ENCODE peak calls at places on chromosomes 2 and 18, in nine cellular contexts. One of them, this sample, is unnamed.

GRCh38 chr2:204116154-204116792 is 179.7 kb downstream of the ICOS start:
- DNase-seq in MM.1S: no peak
- DNase-seq in esophagus squamous epithelium: no peak
- DNase-seq in lung: no peak
- DNase-seq in ovary: no peak
- DNase-seq in spleen: no peak
- DNase-seq in AG09309: no peak
- DNase-seq in fibroblast of pulmonary artery: no peak
- DNase-seq in breast epithelium: no peak
- DNase-seq in this sample: no peak

GRCh38 chr2:120395686-120396518 is 50.0 kb downstream of the INHBB start:
- DNase-seq in lung: no peak
- DNase-seq in AG09309: no peak
- DNase-seq in breast epithelium: no peak
- DNase-seq in fibroblast of pulmonary artery: no peak
- DNase-seq in esophagus squamous epithelium: no peak
- DNase-seq in ovary: no peak
- DNase-seq in spleen: no peak
- DNase-seq in MM.1S: no peak
- DNase-seq in this sample: no peak

GRCh38 chr2:8407332-8407731 is 274.5 kb upstream of the ID2 start:
- DNase-seq in AG09309: no peak
- DNase-seq in breast epithelium: no peak
- DNase-seq in ovary: no peak
- DNase-seq in MM.1S: no peak
- DNase-seq in spleen: no peak
- DNase-seq in esophagus squamous epithelium: no peak
- DNase-seq in fibroblast of pulmonary artery: no peak
- DNase-seq in lung: no peak
- DNase-seq in this sample: no peak

GRCh38 chr2:235444101-235444597 is 49.7 kb upstream of the AGAP1 start:
- DNase-seq in fibroblast of pulmonary artery: no peak
- DNase-seq in MM.1S: no peak
- DNase-seq in AG09309: no peak
- DNase-seq in spleen: no peak
- DNase-seq in breast epithelium: peak
- DNase-seq in ovary: no peak
- DNase-seq in lung: no peak
- DNase-seq in esophagus squamous epithelium: no peak
- DNase-seq in this sample: no peak

GRCh38 chr18:39761273-39761672 is 2193.8 kb upstream of the PIK3C3 start:
- DNase-seq in AG09309: no peak
- DNase-seq in ovary: no peak
- DNase-seq in esophagus squamous epithelium: no peak
- DNase-seq in spleen: no peak
- DNase-seq in breast epithelium: no peak
- DNase-seq in MM.1S: no peak
- DNase-seq in fibroblast of pulmonary artery: no peak
- DNase-seq in lung: no peak
- DNase-seq in this sample: no peak

GRCh38 chr2:72131916-72132841 is 15.5 kb downstream of the CYP26B1 start:
- DNase-seq in breast epithelium: no peak
- DNase-seq in lung: no peak
- DNase-seq in fibroblast of pulmonary artery: no peak
- DNase-seq in AG09309: no peak
- DNase-seq in ovary: no peak
- DNase-seq in MM.1S: no peak
- DNase-seq in esophagus squamous epithelium: no peak
- DNase-seq in spleen: peak
- DNase-seq in this sample: no peak

GRCh38 chr2:178193496-178193822 is 853 bp upstream of the OSBPL6 start:
- DNase-seq in fibroblast of pulmonary artery: no peak
- DNase-seq in MM.1S: no peak
- DNase-seq in breast epithelium: no peak
- DNase-seq in AG09309: no peak
- DNase-seq in esophagus squamous epithelium: no peak
- DNase-seq in ovary: no peak
- DNase-seq in lung: no peak
- DNase-seq in spleen: no peak
- DNase-seq in this sample: no peak

GRCh38 chr18:21267370-21267769 is 25.3 kb downstream of the GREB1L start:
- DNase-seq in ovary: no peak
- DNase-seq in spleen: no peak
- DNase-seq in breast epithelium: no peak
- DNase-seq in fibroblast of pulmonary artery: no peak
- DNase-seq in MM.1S: no peak
- DNase-seq in AG09309: no peak
- DNase-seq in lung: no peak
- DNase-seq in esophagus squamous epithelium: no peak
- DNase-seq in this sample: no peak

GRCh38 chr2:86097913-86098312 is 7.8 kb downstream of the POLR1A start:
- DNase-seq in breast epithelium: no peak
- DNase-seq in lung: no peak
- DNase-seq in ovary: no peak
- DNase-seq in fibroblast of pulmonary artery: no peak
- DNase-seq in AG09309: no peak
- DNase-seq in spleen: no peak
- DNase-seq in esophagus squamous epithelium: no peak
- DNase-seq in MM.1S: no peak
- DNase-seq in this sample: no peak

GRCh38 chr2:86097114-86097896 is 8.4 kb downstream of the POLR1A start:
- DNase-seq in AG09309: no peak
- DNase-seq in esophagus squamous epithelium: no peak
- DNase-seq in fibroblast of pulmonary artery: no peak
- DNase-seq in lung: no peak
- DNase-seq in MM.1S: no peak
- DNase-seq in ovary: no peak
- DNase-seq in spleen: no peak
- DNase-seq in breast epithelium: no peak
- DNase-seq in this sample: no peak

DNA sequence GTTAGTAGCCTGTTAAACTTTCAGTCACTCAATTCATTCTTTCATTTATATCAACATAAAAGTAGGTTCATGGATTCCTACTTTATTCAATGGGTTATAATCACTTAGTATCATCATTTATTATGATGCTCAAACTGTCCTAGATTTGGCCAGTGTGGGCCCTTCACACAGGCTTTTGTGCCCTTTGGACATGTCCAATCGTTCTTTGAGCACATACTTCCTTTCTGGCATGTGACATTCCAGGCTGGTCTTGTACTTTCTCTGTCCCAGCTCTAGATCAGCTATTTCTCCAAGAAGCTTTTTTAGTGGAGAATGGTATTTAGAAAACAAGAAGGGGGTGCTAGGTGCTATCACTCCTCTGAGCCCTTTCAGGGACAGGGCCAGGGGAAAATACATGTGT is 11.5 kb downstream of the POLR1A start:
- DNase-seq in lung: no peak
- DNase-seq in ovary: no peak
- DNase-seq in breast epithelium: no peak
- DNase-seq in MM.1S: no peak
- DNase-seq in spleen: no peak
- DNase-seq in esophagus squamous epithelium: no peak
- DNase-seq in fibroblast of pulmonary artery: no peak
- DNase-seq in AG09309: no peak
- DNase-seq in this sample: no peak
- TF ChIP-seq CTCF in lung: no peak
- TF ChIP-seq CTCF in ovary: no peak
- TF ChIP-seq CTCF in breast epithelium: no peak
- TF ChIP-seq CTCF in MM.1S: no peak
- TF ChIP-seq CTCF in spleen: no peak
- TF ChIP-seq CTCF in esophagus squamous epithelium: no peak
- TF ChIP-seq CTCF in fibroblast of pulmonary artery: no peak
- TF ChIP-seq CTCF in AG09309: no peak
- TF ChIP-seq CTCF in this sample: no peak

GRCh38 chr2:58033530-58033929 is 13.1 kb upstream of the VRK2 start:
- DNase-seq in esophagus squamous epithelium: no peak
- DNase-seq in fibroblast of pulmonary artery: no peak
- DNase-seq in ovary: no peak
- DNase-seq in breast epithelium: no peak
- DNase-seq in AG09309: no peak
- DNase-seq in MM.1S: no peak
- DNase-seq in spleen: no peak
- DNase-seq in lung: no peak
- DNase-seq in this sample: no peak

GRCh38 chr2:58035352-58035751 is 11.3 kb upstream of the VRK2 start:
- DNase-seq in spleen: no peak
- DNase-seq in ovary: no peak
- DNase-seq in AG09309: no peak
- DNase-seq in MM.1S: no peak
- DNase-seq in fibroblast of pulmonary artery: no peak
- DNase-seq in breast epithelium: no peak
- DNase-seq in esophagus squamous epithelium: no peak
- DNase-seq in lung: no peak
- DNase-seq in this sample: no peak

GRCh38 chr2:58044145-58044544 is 2.5 kb upstream of the VRK2 start:
- DNase-seq in breast epithelium: no peak
- DNase-seq in MM.1S: no peak
- DNase-seq in lung: no peak
- DNase-seq in AG09309: no peak
- DNase-seq in fibroblast of pulmonary artery: no peak
- DNase-seq in spleen: no peak
- DNase-seq in esophagus squamous epithelium: no peak
- DNase-seq in ovary: no peak
- DNase-seq in this sample: no peak

GRCh38 chr2:58042486-58042970 is 4.1 kb upstream of the VRK2 start:
- DNase-seq in ovary: no peak
- DNase-seq in spleen: no peak
- DNase-seq in esophagus squamous epithelium: no peak
- DNase-seq in fibroblast of pulmonary artery: peak
- DNase-seq in MM.1S: peak
- DNase-seq in AG09309: peak
- DNase-seq in lung: no peak
- DNase-seq in breast epithelium: no peak
- DNase-seq in this sample: peak

DNA sequence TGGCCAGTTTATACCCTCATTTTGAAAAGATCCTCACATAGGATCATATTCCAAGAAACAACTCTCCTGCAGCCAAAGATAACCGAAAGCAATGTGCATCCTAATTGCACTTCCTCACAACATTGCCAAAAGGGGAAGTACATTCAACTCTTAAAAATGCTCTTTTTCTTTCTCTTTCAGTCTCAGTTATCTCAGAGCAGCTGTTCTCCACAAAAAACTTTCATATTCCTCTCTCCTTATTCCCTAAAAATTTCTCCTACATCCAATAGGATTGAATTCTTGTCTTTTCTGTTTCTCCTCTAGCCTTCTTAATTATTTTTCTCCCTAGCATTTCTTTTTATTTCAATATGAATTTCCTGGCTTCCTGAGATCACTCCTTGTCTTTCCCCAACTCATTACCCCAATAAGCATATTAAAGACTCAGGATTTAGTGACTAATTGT is 7.4 kb upstream of the VRK2 start:
- DNase-seq in esophagus squamous epithelium: no peak
- DNase-seq in spleen: no peak
- DNase-seq in MM.1S: peak
- DNase-seq in breast epithelium: no peak
- DNase-seq in AG09309: no peak
- DNase-seq in fibroblast of pulmonary artery: peak
- DNase-seq in ovary: no peak
- DNase-seq in lung: no peak
- DNase-seq in this sample: peak
- H3K4me3 ChIP-seq in esophagus squamous epithelium: no peak
- H3K4me3 ChIP-seq in spleen: no peak
- H3K4me3 ChIP-seq in MM.1S: no peak
- H3K4me3 ChIP-seq in breast epithelium: no peak
- H3K4me3 ChIP-seq in AG09309: no peak
- H3K4me3 ChIP-seq in fibroblast of pulmonary artery: peak
- H3K4me3 ChIP-seq in ovary: no peak
- H3K4me3 ChIP-seq in lung: no peak
- H3K4me3 ChIP-seq in this sample: no peak

DNA sequence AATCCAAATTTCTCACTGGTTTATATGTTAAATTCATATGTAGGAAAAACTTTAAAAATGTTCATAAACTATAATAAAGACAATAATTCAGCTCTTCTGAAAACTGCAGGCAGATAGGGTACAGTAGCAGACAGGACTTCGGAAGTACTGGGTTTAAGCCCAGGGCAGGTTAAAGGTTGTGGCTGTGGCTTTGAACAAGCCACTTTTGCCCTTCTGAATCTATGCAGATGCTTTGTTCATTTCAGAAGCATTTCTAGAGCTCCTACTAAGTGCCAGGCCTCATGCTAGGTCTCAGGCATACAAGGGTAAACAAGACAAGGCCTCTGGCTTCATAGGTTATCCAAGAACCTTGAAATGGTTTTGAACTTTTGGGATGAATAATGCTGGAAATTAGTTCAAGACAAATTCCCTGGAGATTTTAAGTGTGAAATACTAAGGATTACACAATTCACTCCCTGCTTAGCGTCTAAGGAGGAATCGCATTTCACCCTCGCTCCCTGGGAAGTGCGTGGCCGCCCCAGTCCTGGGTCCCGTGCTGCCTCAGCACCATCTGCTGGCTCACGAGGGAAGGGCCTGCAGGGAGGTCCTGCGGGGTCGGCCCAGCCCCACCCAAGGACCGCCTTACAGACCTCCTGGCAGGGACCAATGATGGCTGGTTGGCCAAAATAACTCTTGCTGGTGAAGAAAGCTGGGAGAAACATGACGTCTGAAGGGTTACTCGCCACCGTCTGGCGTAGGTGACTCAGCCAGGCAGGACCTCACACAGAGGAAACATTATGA is 67.7 kb upstream of the L3MBTL4 start:
- DNase-seq in AG09309: peak
- DNase-seq in MM.1S: peak
- DNase-seq in breast epithelium: peak
- DNase-seq in lung: peak
- DNase-seq in ovary: peak
- DNase-seq in esophagus squamous epithelium: no peak
- DNase-seq in fibroblast of pulmonary artery: peak
- DNase-seq in spleen: peak
- DNase-seq in this sample: peak
- TF ChIP-seq CTCF in AG09309: peak
- TF ChIP-seq CTCF in MM.1S: peak
- TF ChIP-seq CTCF in breast epithelium: peak
- TF ChIP-seq CTCF in lung: peak
- TF ChIP-seq CTCF in ovary: peak
- TF ChIP-seq CTCF in esophagus squamous epithelium: peak
- TF ChIP-seq CTCF in fibroblast of pulmonary artery: peak
- TF ChIP-seq CTCF in spleen: peak
- TF ChIP-seq CTCF in this sample: peak

DNA sequence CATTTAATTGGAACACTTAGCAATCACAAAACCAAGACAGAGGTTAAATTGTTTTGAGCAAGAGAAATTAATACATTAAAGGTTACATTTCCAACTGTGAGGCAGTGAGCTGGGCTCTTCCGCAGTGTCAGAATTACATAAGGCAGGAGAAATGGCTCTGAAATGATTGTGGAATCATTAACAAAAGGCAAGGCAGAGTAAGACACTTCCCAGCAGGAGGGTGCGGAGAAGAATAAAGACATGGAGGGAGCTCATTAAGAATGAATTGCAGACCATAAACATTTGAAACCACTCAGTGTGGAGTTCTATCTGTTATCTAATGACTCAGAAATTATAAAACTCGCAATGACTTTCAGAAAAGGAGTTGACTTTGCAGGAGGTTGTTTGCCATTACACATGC is 77.1 kb downstream of the SMIM21 start:
- DNase-seq in ovary: no peak
- DNase-seq in fibroblast of pulmonary artery: no peak
- DNase-seq in lung: no peak
- DNase-seq in spleen: no peak
- DNase-seq in breast epithelium: no peak
- DNase-seq in esophagus squamous epithelium: no peak
- DNase-seq in MM.1S: no peak
- DNase-seq in AG09309: no peak
- DNase-seq in this sample: peak
- H3K4me3 ChIP-seq in ovary: no peak
- H3K4me3 ChIP-seq in fibroblast of pulmonary artery: no peak
- H3K4me3 ChIP-seq in lung: no peak
- H3K4me3 ChIP-seq in spleen: no peak
- H3K4me3 ChIP-seq in breast epithelium: no peak
- H3K4me3 ChIP-seq in esophagus squamous epithelium: no peak
- H3K4me3 ChIP-seq in MM.1S: no peak
- H3K4me3 ChIP-seq in AG09309: no peak
- H3K4me3 ChIP-seq in this sample: no peak

This sample was measured in astrocyte of the cerebellum.